ENCODE peak calls at places on chromosomes 16 and 17, in ten cellular contexts. W, J, O, Q, I, Z, H, F, E and L are unnamed samples.

GRCh38 chr17:81840826-81841778 is 6.3 kb upstream of the PPP1R27 start:
- DNase-seq in F (no peak), Z (no peak), H (no peak), I (no peak), W (peak), E (no peak), J (no peak), O (no peak), Q (no peak), L (peak)

GRCh38 chr17:50037321-50038107 is 18.4 kb upstream of the ITGA3 start:
- DNase-seq in J (peak), I (peak), H (no peak), Z (no peak), W (peak), Q (peak), F (no peak), O (no peak), E (no peak), L (no peak)

GRCh38 chr17:40598021-40598927 is 33.0 kb upstream of the CCR7 start:
- DNase-seq in I (no peak), E (no peak), Q (no peak), Z (no peak), O (peak), H (no peak), F (no peak), J (no peak), W (no peak), L (no peak)

GRCh38 chr16:81524382-81524781 is 79.8 kb downstream of the CMIP start:
- DNase-seq in O (peak), J (no peak), H (no peak), Z (no peak), E (no peak), F (peak), W (no peak), I (no peak), Q (no peak), L (no peak)

GRCh38 chr16:70568601-70569217 is 45.1 kb downstream of the SF3B3 start:
- DNase-seq in I (peak), E (no peak), Z (no peak), F (no peak), H (no peak), O (no peak), Q (no peak), W (no peak), J (no peak), L (no peak)

GRCh38 chr17:81468765-81469121 is 43.9 kb downstream of the ACTG1 start:
- DNase-seq in W (no peak), Q (no peak), E (no peak), H (no peak), O (no peak), Z (no peak), J (no peak), I (no peak), F (no peak), L (no peak)

GRCh38 chr17:42855048-42855596 is 4.1 kb downstream of the AOC3 start:
- DNase-seq in Q (no peak), F (no peak), H (no peak), O (no peak), I (no peak), Z (no peak), W (no peak), E (no peak), J (no peak), L (no peak)

GRCh38 chr16:86078121-86078600 is 179.2 kb downstream of the IRF8 start:
- DNase-seq in J (no peak), I (no peak), F (no peak), H (no peak), Q (no peak), W (no peak), O (no peak), Z (no peak), E (no peak), L (no peak)

GRCh38 chr16:4381935-4382794 is 10.5 kb downstream of the VASN start:
- DNase-seq in Q (no peak), H (no peak), Z (no peak), J (no peak), W (no peak), E (no peak), O (no peak), I (no peak), F (no peak), L (no peak)

GRCh38 chr16:48609453-48610023 is 442 bp downstream of the N4BP1 start:
- DNase-seq in Q (peak), W (peak), O (no peak), J (peak), I (peak), E (peak), F (no peak), Z (no peak), H (no peak), L (peak)

GRCh38 chr17:47803751-47804150 is 17.8 kb downstream of the OSBPL7 start:
- DNase-seq in J (no peak), Z (no peak), Q (no peak), I (no peak), H (no peak), E (no peak), F (no peak), W (no peak), O (no peak), L (no peak)

GRCh38 chr16:80718480-80719220 is 85.7 kb downstream of the CDYL2 start:
- DNase-seq in I (peak), H (no peak), O (no peak), E (peak), J (peak), Q (peak), F (no peak), W (no peak), Z (no peak), L (no peak)

GRCh38 chr17:49384962-49385361 is 22.9 kb upstream of the ZNF652 start:
- DNase-seq in J (no peak), I (no peak), Q (no peak), Z (no peak), O (no peak), W (no peak), F (no peak), H (no peak), E (no peak), L (peak)

GRCh38 chr16:67245674-67246080 is 1.6 kb downstream of the FHOD1 start:
- DNase-seq in H (no peak), Q (no peak), W (no peak), I (no peak), J (no peak), O (no peak), E (no peak), Z (no peak), F (no peak), L (no peak)

GRCh38 chr17:64781810-64782555 is 119.9 kb upstream of the SMURF2 start:
- DNase-seq in Q (no peak), J (no peak), W (no peak), I (no peak), F (no peak), E (no peak), O (no peak), Z (no peak), H (no peak), L (no peak)

GRCh38 chr17:50219939-50220465 is 18.6 kb upstream of the COL1A1 start:
- DNase-seq in Z (no peak), W (no peak), O (no peak), F (no peak), H (no peak), E (peak), I (peak), Q (no peak), J (peak), L (peak)

GRCh38 chr16:70691223-70692129 is 5.6 kb upstream of the MTSS2 start:
- DNase-seq in O (no peak), E (peak), Q (no peak), W (peak), Z (peak), I (peak), F (no peak), J (peak), H (peak), L (peak)

GRCh38 chr17:47205419-47205963 is 3.7 kb upstream of the MYL4 start:
- DNase-seq in J (peak), I (peak), Q (no peak), H (peak), O (peak), Z (no peak), W (peak), E (peak), F (peak), L (peak)

GRCh38 chr16:69563605-69564580 is 1.9 kb upstream of the NFAT5 start:
- DNase-seq in I (peak), H (no peak), W (no peak), J (peak), Z (peak), F (peak), Q (no peak), E (no peak), O (peak), L (peak)

GRCh38 chr16:67329901-67330300 is 3.3 kb downstream of the LRRC36 start:
- DNase-seq in I (no peak), Z (no peak), J (no peak), H (no peak), E (no peak), W (no peak), Q (no peak), O (no peak), F (no peak), L (no peak)

GRCh38 chr17:42877037-42877436 is 23.6 kb upstream of the G6PC1 start:
- DNase-seq in O (no peak), W (no peak), F (no peak), Z (no peak), I (no peak), Q (no peak), E (no peak), H (no peak), J (no peak), L (no peak)

GRCh38 chr16:1010815-1011214 is 29.2 kb downstream of the SOX8 start:
- DNase-seq in Q (no peak), Z (no peak), I (no peak), W (no peak), E (no peak), F (no peak), J (no peak), O (no peak), H (no peak), L (peak)

GRCh38 chr16:28477311-28477920 is 5.3 kb upstream of the NPIPB7 start:
- DNase-seq in Z (no peak), E (no peak), H (no peak), I (no peak), Q (no peak), F (no peak), O (no peak), W (no peak), J (no peak), L (no peak)

GRCh38 chr17:31556969-31557620 is 165.6 kb downstream of the RAB11FIP4 start:
- DNase-seq in I (no peak), F (no peak), H (no peak), E (no peak), O (no peak), W (no peak), J (no peak), Q (no peak), Z (no peak), L (no peak)

GRCh38 chr16:66266436-66267286 is 99.8 kb upstream of the CDH5 start:
- DNase-seq in E (no peak), F (no peak), J (peak), H (peak), Z (no peak), Q (no peak), W (peak), O (no peak), I (no peak), L (peak)

GRCh38 chr16:75377971-75378386 is 55.3 kb downstream of the CFDP1 start:
- DNase-seq in W (no peak), J (peak), Q (peak), H (no peak), F (no peak), O (no peak), I (peak), E (no peak), Z (peak), L (no peak)

GRCh38 chr17:82754297-82755208 is 2.7 kb downstream of the TBCD start:
- DNase-seq in F (no peak), Z (no peak), O (no peak), W (no peak), E (peak), H (no peak), I (peak), J (no peak), Q (no peak), L (no peak)

GRCh38 chr17:74427048-74427762 is 4.7 kb upstream of the GPRC5C start:
- DNase-seq in Q (no peak), W (no peak), O (no peak), Z (no peak), E (peak), F (no peak), H (no peak), I (no peak), J (no peak), L (no peak)

GRCh38 chr17:81404557-81405165 is 9.4 kb downstream of the BAHCC1 start:
- DNase-seq in I (no peak), Q (no peak), E (peak), W (no peak), J (peak), F (no peak), Z (no peak), O (no peak), H (no peak), L (peak)

GRCh38 chr16:75086281-75086680 is 30.3 kb downstream of the LDHD start:
- DNase-seq in H (no peak), W (no peak), Q (no peak), I (peak), E (no peak), F (no peak), Z (no peak), J (peak), O (no peak), L (no peak)